ENCODE peak calls at places on chromosomes 7 and 10, in eight cellular contexts. One of them, this sample, is unnamed.

GRCh38 chr7:124799448-124799847 is 33.9 kb upstream of the GPR37 start:
- DNase-seq in cardiac muscle cell: no peak
- DNase-seq in heart left ventricle: no peak
- DNase-seq in endothelial cell of umbilical vein: no peak
- DNase-seq in AG04450: no peak
- DNase-seq in tibial artery: no peak
- DNase-seq in ascending aorta: no peak
- DNase-seq in Peyer's patch: no peak
- DNase-seq in this sample: no peak

GRCh38 chr10:92972066-92972870 is 88.3 kb upstream of the CYP26C1 start:
- DNase-seq in cardiac muscle cell: no peak
- DNase-seq in heart left ventricle: no peak
- DNase-seq in endothelial cell of umbilical vein: peak
- DNase-seq in AG04450: no peak
- DNase-seq in tibial artery: no peak
- DNase-seq in ascending aorta: no peak
- DNase-seq in Peyer's patch: no peak
- DNase-seq in this sample: peak

GRCh38 chr10:58672855-58673254 is 160.2 kb downstream of the BICC1 start:
- DNase-seq in cardiac muscle cell: no peak
- DNase-seq in heart left ventricle: no peak
- DNase-seq in endothelial cell of umbilical vein: no peak
- DNase-seq in AG04450: no peak
- DNase-seq in tibial artery: no peak
- DNase-seq in ascending aorta: no peak
- DNase-seq in Peyer's patch: no peak
- DNase-seq in this sample: no peak

GRCh38 chr10:43197834-43198681 is 59.8 kb downstream of the CSGALNACT2 start:
- DNase-seq in cardiac muscle cell: no peak
- DNase-seq in heart left ventricle: no peak
- DNase-seq in endothelial cell of umbilical vein: no peak
- DNase-seq in AG04450: no peak
- DNase-seq in tibial artery: peak
- DNase-seq in ascending aorta: no peak
- DNase-seq in Peyer's patch: peak
- DNase-seq in this sample: peak

GRCh38 chr10:14518141-14518540 is 187.4 kb upstream of the FRMD4A start:
- DNase-seq in cardiac muscle cell: no peak
- DNase-seq in heart left ventricle: no peak
- DNase-seq in endothelial cell of umbilical vein: no peak
- DNase-seq in AG04450: no peak
- DNase-seq in tibial artery: no peak
- DNase-seq in ascending aorta: no peak
- DNase-seq in Peyer's patch: no peak
- DNase-seq in this sample: no peak

GRCh38 chr7:28685660-28686417 is 272.3 kb downstream of the TRIL start:
- DNase-seq in cardiac muscle cell: peak
- DNase-seq in heart left ventricle: peak
- DNase-seq in endothelial cell of umbilical vein: peak
- DNase-seq in AG04450: peak
- DNase-seq in tibial artery: peak
- DNase-seq in ascending aorta: peak
- DNase-seq in Peyer's patch: peak
- DNase-seq in this sample: peak

GRCh38 chr7:100723732-100724275 is 3.5 kb downstream of the EPO start:
- DNase-seq in cardiac muscle cell: no peak
- DNase-seq in heart left ventricle: no peak
- DNase-seq in endothelial cell of umbilical vein: no peak
- DNase-seq in AG04450: no peak
- DNase-seq in tibial artery: no peak
- DNase-seq in ascending aorta: no peak
- DNase-seq in Peyer's patch: no peak
- DNase-seq in this sample: peak

GRCh38 chr10:70829543-70829942 is 13.8 kb downstream of the SGPL1 start:
- DNase-seq in cardiac muscle cell: peak
- DNase-seq in heart left ventricle: no peak
- DNase-seq in endothelial cell of umbilical vein: no peak
- DNase-seq in AG04450: no peak
- DNase-seq in tibial artery: no peak
- DNase-seq in ascending aorta: no peak
- DNase-seq in Peyer's patch: no peak
- DNase-seq in this sample: no peak

GRCh38 chr7:8197994-8198698 is 63.8 kb downstream of the ICA1 start:
- DNase-seq in cardiac muscle cell: no peak
- DNase-seq in heart left ventricle: no peak
- DNase-seq in endothelial cell of umbilical vein: no peak
- DNase-seq in AG04450: no peak
- DNase-seq in tibial artery: no peak
- DNase-seq in ascending aorta: no peak
- DNase-seq in Peyer's patch: no peak
- DNase-seq in this sample: no peak

GRCh38 chr10:6362879-6363278 is 160.1 kb downstream of the PFKFB3 start:
- DNase-seq in cardiac muscle cell: no peak
- DNase-seq in heart left ventricle: no peak
- DNase-seq in endothelial cell of umbilical vein: no peak
- DNase-seq in AG04450: no peak
- DNase-seq in tibial artery: no peak
- DNase-seq in ascending aorta: no peak
- DNase-seq in Peyer's patch: no peak
- DNase-seq in this sample: no peak

GRCh38 chr10:78757542-78757941 is 311.2 kb upstream of the ZMIZ1 start:
- DNase-seq in cardiac muscle cell: no peak
- DNase-seq in heart left ventricle: no peak
- DNase-seq in endothelial cell of umbilical vein: no peak
- DNase-seq in AG04450: peak
- DNase-seq in tibial artery: no peak
- DNase-seq in ascending aorta: no peak
- DNase-seq in Peyer's patch: no peak
- DNase-seq in this sample: no peak

GRCh38 chr10:22554481-22555182 is 159.7 kb downstream of the PIP4K2A start:
- DNase-seq in cardiac muscle cell: peak
- DNase-seq in heart left ventricle: peak
- DNase-seq in endothelial cell of umbilical vein: no peak
- DNase-seq in AG04450: peak
- DNase-seq in tibial artery: peak
- DNase-seq in ascending aorta: peak
- DNase-seq in Peyer's patch: no peak
- DNase-seq in this sample: no peak

GRCh38 chr10:63627881-63628296 is 106.7 kb downstream of the REEP3 start:
- DNase-seq in cardiac muscle cell: no peak
- DNase-seq in heart left ventricle: no peak
- DNase-seq in endothelial cell of umbilical vein: peak
- DNase-seq in AG04450: no peak
- DNase-seq in tibial artery: no peak
- DNase-seq in ascending aorta: no peak
- DNase-seq in Peyer's patch: no peak
- DNase-seq in this sample: no peak

GRCh38 chr7:132899833-132900232 is 182.1 kb downstream of the CHCHD3 start:
- DNase-seq in cardiac muscle cell: no peak
- DNase-seq in heart left ventricle: no peak
- DNase-seq in endothelial cell of umbilical vein: peak
- DNase-seq in AG04450: no peak
- DNase-seq in tibial artery: no peak
- DNase-seq in ascending aorta: no peak
- DNase-seq in Peyer's patch: no peak
- DNase-seq in this sample: no peak

GRCh38 chr7:151541709-151542499 is 22.2 kb upstream of the RHEB start:
- DNase-seq in cardiac muscle cell: no peak
- DNase-seq in heart left ventricle: no peak
- DNase-seq in endothelial cell of umbilical vein: no peak
- DNase-seq in AG04450: no peak
- DNase-seq in tibial artery: no peak
- DNase-seq in ascending aorta: no peak
- DNase-seq in Peyer's patch: no peak
- DNase-seq in this sample: no peak

GRCh38 chr7:151540146-151540545 is 20.5 kb upstream of the RHEB start:
- DNase-seq in cardiac muscle cell: no peak
- DNase-seq in heart left ventricle: no peak
- DNase-seq in endothelial cell of umbilical vein: no peak
- DNase-seq in AG04450: no peak
- DNase-seq in tibial artery: no peak
- DNase-seq in ascending aorta: no peak
- DNase-seq in Peyer's patch: no peak
- DNase-seq in this sample: no peak

GRCh38 chr7:151542606-151543130 is 23.0 kb upstream of the RHEB start:
- DNase-seq in cardiac muscle cell: no peak
- DNase-seq in heart left ventricle: no peak
- DNase-seq in endothelial cell of umbilical vein: no peak
- DNase-seq in AG04450: no peak
- DNase-seq in tibial artery: no peak
- DNase-seq in ascending aorta: no peak
- DNase-seq in Peyer's patch: no peak
- DNase-seq in this sample: no peak

GRCh38 chr7:151537818-151538561 is 18.3 kb upstream of the RHEB start:
- DNase-seq in cardiac muscle cell: peak
- DNase-seq in heart left ventricle: no peak
- DNase-seq in endothelial cell of umbilical vein: no peak
- DNase-seq in AG04450: no peak
- DNase-seq in tibial artery: no peak
- DNase-seq in ascending aorta: no peak
- DNase-seq in Peyer's patch: no peak
- DNase-seq in this sample: no peak

DNA sequence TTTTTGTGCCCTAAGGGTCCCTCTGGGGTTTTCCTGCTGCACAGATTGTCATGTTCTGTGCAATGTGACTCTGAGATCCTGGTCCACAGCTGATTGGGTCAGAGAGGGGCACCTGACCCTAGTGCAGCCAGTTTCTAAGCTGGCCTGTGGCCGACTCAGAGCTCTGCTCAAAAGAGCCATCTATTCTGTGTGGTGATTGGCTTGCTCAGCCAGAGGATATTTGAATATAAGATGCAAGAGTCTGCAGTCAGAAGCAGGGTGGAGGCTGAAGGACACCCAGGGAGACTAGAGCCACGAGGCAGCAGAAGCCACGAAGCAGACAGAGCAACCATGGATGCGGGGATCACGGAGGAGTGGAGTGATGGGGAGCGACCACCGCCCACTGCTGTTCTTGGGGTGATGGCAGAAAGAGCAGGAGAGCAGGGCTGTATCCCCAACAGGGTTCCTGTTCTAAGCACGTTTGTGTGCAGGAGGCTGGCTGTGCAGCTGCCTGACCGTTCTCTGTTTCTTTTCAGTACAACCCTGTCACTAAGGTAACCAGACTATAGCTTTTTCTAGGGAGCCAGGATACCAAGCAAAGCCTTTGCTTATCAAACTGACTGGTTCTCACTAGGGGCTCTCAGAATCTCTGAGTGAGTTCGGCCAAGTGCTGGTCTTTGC is 19.5 kb upstream of the RHEB start:
- DNase-seq in cardiac muscle cell: peak
- DNase-seq in heart left ventricle: peak
- DNase-seq in endothelial cell of umbilical vein: no peak
- DNase-seq in AG04450: no peak
- DNase-seq in tibial artery: no peak
- DNase-seq in ascending aorta: no peak
- DNase-seq in Peyer's patch: no peak
- DNase-seq in this sample: no peak
- H3K27ac ChIP-seq in cardiac muscle cell: peak
- H3K27ac ChIP-seq in heart left ventricle: no peak
- H3K27ac ChIP-seq in endothelial cell of umbilical vein: no peak
- H3K27ac ChIP-seq in AG04450: no peak
- H3K27ac ChIP-seq in tibial artery: peak
- H3K27ac ChIP-seq in ascending aorta: peak
- H3K27ac ChIP-seq in Peyer's patch: no peak
- H3K27ac ChIP-seq in this sample: no peak

DNA sequence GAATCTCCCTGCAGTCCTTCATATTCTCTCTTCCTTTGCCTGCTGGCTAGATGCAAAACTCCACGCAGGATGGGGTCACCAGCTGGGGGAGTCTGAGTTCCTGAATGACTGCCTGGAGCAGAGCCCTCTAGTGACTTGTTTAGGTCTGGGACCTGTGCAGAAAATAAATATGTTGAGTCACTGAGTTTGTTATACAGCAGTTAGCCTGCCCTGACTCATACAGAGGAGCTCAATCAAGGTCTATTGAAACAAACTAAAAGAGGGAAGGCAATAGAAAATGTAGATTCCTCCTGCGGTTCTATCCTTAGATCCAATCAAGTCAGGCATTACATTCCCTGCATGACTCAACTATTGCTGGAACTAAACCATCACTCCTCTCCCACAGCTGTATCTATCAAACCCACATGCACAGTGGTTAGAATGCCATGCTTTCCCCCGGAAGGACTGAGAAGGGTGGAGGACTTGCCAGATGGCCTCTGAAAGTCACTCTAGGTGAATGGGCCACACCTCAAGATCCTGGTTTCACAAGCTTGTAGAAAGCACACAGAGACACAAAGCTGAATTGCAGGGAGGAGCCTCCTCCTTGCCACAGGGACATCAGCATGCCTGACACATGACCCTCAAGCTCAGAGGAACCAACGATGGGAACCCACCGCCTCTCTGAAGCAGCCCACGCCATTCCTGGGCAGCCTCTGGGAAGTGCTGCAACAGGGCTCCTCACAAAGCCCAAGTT is 73.9 kb downstream of the SH3PXD2A start:
- DNase-seq in cardiac muscle cell: no peak
- DNase-seq in heart left ventricle: no peak
- DNase-seq in endothelial cell of umbilical vein: peak
- DNase-seq in AG04450: peak
- DNase-seq in tibial artery: no peak
- DNase-seq in ascending aorta: no peak
- DNase-seq in Peyer's patch: no peak
- DNase-seq in this sample: peak
- TF ChIP-seq CTCF in cardiac muscle cell: peak
- TF ChIP-seq CTCF in heart left ventricle: no peak
- TF ChIP-seq CTCF in endothelial cell of umbilical vein: peak
- TF ChIP-seq CTCF in AG04450: peak
- TF ChIP-seq CTCF in tibial artery: no peak
- TF ChIP-seq CTCF in ascending aorta: no peak
- TF ChIP-seq CTCF in Peyer's patch: no peak
- TF ChIP-seq CTCF in this sample: no peak

GRCh38 chr7:95550546-95550945 is 45.8 kb downstream of the PDK4 start:
- DNase-seq in cardiac muscle cell: no peak
- DNase-seq in heart left ventricle: no peak
- DNase-seq in endothelial cell of umbilical vein: no peak
- DNase-seq in AG04450: no peak
- DNase-seq in tibial artery: no peak
- DNase-seq in ascending aorta: no peak
- DNase-seq in Peyer's patch: no peak
- DNase-seq in this sample: no peak
- H3K4me3 ChIP-seq in cardiac muscle cell: no peak
- H3K4me3 ChIP-seq in heart left ventricle: no peak
- H3K4me3 ChIP-seq in endothelial cell of umbilical vein: no peak
- H3K4me3 ChIP-seq in AG04450: no peak
- H3K4me3 ChIP-seq in tibial artery: peak
- H3K4me3 ChIP-seq in ascending aorta: peak
- H3K4me3 ChIP-seq in Peyer's patch: no peak
- H3K4me3 ChIP-seq in this sample: no peak

DNA sequence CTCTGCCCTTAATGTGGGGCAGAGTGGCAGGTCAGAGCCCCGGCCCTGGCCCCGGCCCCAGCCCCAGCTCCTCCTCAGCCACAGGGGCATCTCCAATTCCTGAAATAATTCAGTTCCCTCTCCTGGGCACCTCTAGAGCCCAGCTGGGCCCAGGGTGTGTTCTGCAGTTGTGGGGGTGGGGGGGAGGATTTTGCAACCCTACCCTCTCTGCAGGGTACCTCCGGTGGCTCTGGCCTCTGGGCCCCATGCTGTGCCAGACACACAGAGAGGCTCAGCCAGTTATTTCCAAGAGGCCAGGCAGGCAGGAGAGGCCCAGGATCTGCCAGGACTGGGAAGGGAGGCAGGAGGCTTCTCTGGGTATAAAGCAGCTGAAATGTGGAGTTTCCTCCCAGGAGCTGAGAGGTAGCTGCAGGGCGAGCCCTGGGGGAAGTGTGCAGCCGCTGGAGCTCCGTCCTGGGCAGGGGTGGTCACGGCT is 47.9 kb downstream of the PWWP2B start:
- DNase-seq in cardiac muscle cell: no peak
- DNase-seq in heart left ventricle: no peak
- DNase-seq in endothelial cell of umbilical vein: no peak
- DNase-seq in AG04450: no peak
- DNase-seq in tibial artery: no peak
- DNase-seq in ascending aorta: no peak
- DNase-seq in Peyer's patch: no peak
- DNase-seq in this sample: peak
- H3K27ac ChIP-seq in cardiac muscle cell: peak
- H3K27ac ChIP-seq in heart left ventricle: no peak
- H3K27ac ChIP-seq in endothelial cell of umbilical vein: no peak
- H3K27ac ChIP-seq in AG04450: no peak
- H3K27ac ChIP-seq in tibial artery: no peak
- H3K27ac ChIP-seq in ascending aorta: no peak
- H3K27ac ChIP-seq in Peyer's patch: peak
- H3K27ac ChIP-seq in this sample: peak